ENCODE peak calls at places on chromosomes 11 and 22, in four cellular contexts. E is cardiac muscle cell, I is uterus, H is IMR-90. R is an unnamed sample.

GRCh38 chr11:779955-780532 is 2.8 kb upstream of the GATD1 start:
- DNase-seq in E (no peak), I (no peak), H (no peak), R (no peak)

GRCh38 chr11:63595296-63595695 is 18.9 kb downstream of the PLAAT3 start:
- DNase-seq in E (no peak), I (no peak), H (peak; percentile 56), R (no peak)

GRCh38 chr11:87061766-87062165 is 24.0 kb downstream of the TMEM135 start:
- DNase-seq in E (no peak), I (no peak), H (no peak), R (no peak)

GRCh38 chr11:64535811-64536210 is 55.2 kb upstream of the SLC22A12 start:
- DNase-seq in E (no peak), I (no peak), H (no peak), R (peak; percentile 39)

GRCh38 chr11:33660962-33661361 is 39.7 kb downstream of the C11orf91 start:
- DNase-seq in E (no peak), I (no peak), H (no peak), R (no peak)

GRCh38 chr22:46595545-46595944 is 24.6 kb upstream of the GRAMD4 start:
- DNase-seq in E (no peak), I (no peak), H (no peak), R (no peak)

GRCh38 chr11:17828311-17828751 is 93.8 kb downstream of the KCNC1 start:
- DNase-seq in E (no peak), I (peak; percentile 52), H (peak; percentile 59), R (no peak)

GRCh38 chr22:26364066-26365015 is 64.7 kb upstream of the ASPHD2 start:
- DNase-seq in E (peak; percentile 86), I (peak; percentile 31), H (peak; percentile 80), R (peak; percentile 68)

GRCh38 chr11:45045692-45046471 is 95.2 kb upstream of the TP53I11 start:
- DNase-seq in E (no peak), I (peak; percentile 38), H (peak; percentile 50), R (no peak)

GRCh38 chr11:1884123-1884415 is 7.6 kb downstream of the PRR33 start:
- DNase-seq in E (no peak), I (peak; percentile 13), H (no peak), R (no peak)

GRCh38 chr11:77819921-77820564 is 479 bp downstream of the RSF1 start:
- DNase-seq in E (peak; percentile 80), I (peak; percentile 51), H (peak; percentile 27), R (peak; percentile 84)

GRCh38 chr11:76768091-76769047 is 14.8 kb upstream of the TSKU start:
- DNase-seq in E (no peak), I (peak; percentile 79), H (no peak), R (peak; percentile 57)

GRCh38 chr22:45878901-45879551 is 97.9 kb downstream of the WNT7B start:
- DNase-seq in E (no peak), I (no peak), H (no peak), R (peak; percentile 66)

GRCh38 chr11:409008-409599 is 5.7 kb downstream of the SIGIRR start:
- DNase-seq in E (no peak), I (no peak), H (no peak), R (no peak)

GRCh38 chr11:111540921-111541208 is 345 bp downstream of the LAYN start:
- DNase-seq in E (no peak), I (no peak), H (no peak), R (no peak)

GRCh38 chr11:132895340-132895739 is 637.0 kb downstream of the OPCML start:
- DNase-seq in E (peak; percentile 29), I (no peak), H (peak; percentile 96), R (no peak)

GRCh38 chr11:86511086-86511551 is 136.4 kb downstream of the CCDC81 start:
- DNase-seq in E (no peak), I (no peak), H (peak; percentile 79), R (no peak)

GRCh38 chr11:67045314-67045713 is 11.3 kb upstream of the RHOD start:
- DNase-seq in E (no peak), I (no peak), H (peak; percentile 95), R (no peak)

GRCh38 chr11:17649261-17649660 is 70.1 kb upstream of the MYOD1 start:
- DNase-seq in E (no peak), I (no peak), H (no peak), R (peak; percentile 4)

GRCh38 chr22:36923458-36923784 is 10.0 kb downstream of the CSF2RB start:
- DNase-seq in E (no peak), I (no peak), H (no peak), R (peak; percentile 49)

GRCh38 chr11:92941676-92942571 is 27.5 kb upstream of the MTNR1B start:
- DNase-seq in E (peak; percentile 20), I (no peak), H (peak; percentile 50), R (peak; percentile 71)

GRCh38 chr11:69510471-69511357 is 29.3 kb downstream of the LINC01488 start:
- DNase-seq in E (no peak), I (peak; percentile 6), H (peak; percentile 72), R (peak; percentile 30)

GRCh38 chr22:36296690-36297089 is 43.8 kb downstream of the APOL1 start:
- DNase-seq in E (no peak), I (no peak), H (no peak), R (no peak)

GRCh38 chr11:120182790-120183491 is 27.9 kb upstream of the OAF start:
- DNase-seq in E (peak; percentile 74), I (peak; percentile 39), H (no peak), R (peak; percentile 71)

GRCh38 chr11:58832246-58832645 is 12.3 kb downstream of the GLYATL2 start:
- DNase-seq in E (no peak), I (no peak), H (no peak), R (no peak)

GRCh38 chr11:123235117-123235686 is 40.2 kb upstream of the CLMP start:
- DNase-seq in E (peak; percentile 34), I (peak; percentile 66), H (no peak), R (peak; percentile 49)

GRCh38 chr11:3972431-3972830 is 117.0 kb downstream of the STIM1 start:
- DNase-seq in E (no peak), I (no peak), H (no peak), R (no peak)

DNA sequence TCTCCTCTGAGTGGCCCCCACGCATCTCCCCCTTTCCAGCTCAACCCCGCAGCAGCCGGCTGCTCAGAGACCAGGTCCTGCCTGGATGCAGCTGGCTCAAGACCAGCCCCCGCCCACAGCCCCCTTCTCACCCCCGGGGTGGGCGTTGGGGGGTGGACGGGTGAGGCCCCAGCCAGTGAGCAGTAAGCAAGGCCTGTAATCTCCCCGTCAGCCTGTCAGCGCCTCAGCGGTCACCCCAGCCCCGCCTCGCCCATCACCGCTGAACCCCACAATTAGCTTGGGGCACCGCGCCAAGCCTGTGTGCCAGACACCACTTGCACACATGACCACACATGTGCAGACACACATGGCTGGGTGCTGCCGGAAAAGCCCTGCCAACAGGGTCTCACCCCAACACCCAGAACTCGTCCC is 5.9 kb downstream of the PLXNB2 start:
- DNase-seq in E (no peak), I (no peak), H (no peak), R (no peak)
- H3K4me3 ChIP-seq in E (no peak overlapping the region), I (no peak overlapping the region), H (no peak overlapping the region), R (no peak overlapping the region)

GRCh38 chr11:118956847-118957469 is 860 bp downstream of the UPK2 start:
- DNase-seq in E (no peak), I (no peak), H (no peak), R (no peak)
- H3K27me3 ChIP-seq in E (peaks cover 13% of the 10 kb centered on the region), I (no peaks in the 10 kb centered on the region), H (peaks cover 52% of the 10 kb centered on the region), R (peaks cover 4% of the 10 kb centered on the region)

DNA sequence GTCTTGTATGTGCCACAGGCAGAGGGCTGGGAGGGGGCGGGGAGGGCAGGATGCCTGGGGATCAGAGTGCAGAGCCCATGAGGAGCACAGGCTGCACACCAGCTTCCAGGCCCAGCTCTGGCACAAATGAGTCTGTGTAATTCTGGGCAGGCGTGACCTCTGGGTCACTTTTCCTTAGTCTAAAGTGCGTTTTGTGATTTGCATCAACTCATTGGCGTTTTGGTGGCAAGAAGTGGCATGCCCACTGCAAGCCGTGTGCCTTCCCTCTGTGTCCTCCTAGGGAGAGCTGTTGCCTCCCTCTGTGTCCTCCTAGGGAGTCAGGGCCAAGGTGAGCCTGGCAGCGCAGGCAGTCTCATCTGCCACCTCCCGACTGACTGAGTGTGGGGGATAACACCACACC is 17.2 kb downstream of the CHADL start:
- DNase-seq in E (no peak), I (no peak), H (no peak), R (no peak)
- H3K36me3 ChIP-seq in E (peaks cover 42% of the 10 kb centered on the region), I (no peaks in the 10 kb centered on the region), H (peaks cover 58% of the 10 kb centered on the region), R (peaks cover 26% of the 10 kb centered on the region)

GRCh38 chr11:65641233-65642013 is 3.5 kb downstream of the SIPA1 start:
- DNase-seq in E (no peak), I (no peak), H (no peak), R (no peak)
- H3K4me3 ChIP-seq in E (no peak overlapping the region), I (no peak overlapping the region), H (no peak overlapping the region), R (peak overlapping the region; percentile 6)

GRCh38 chr11:46333129-46333947 is 13.9 kb upstream of the DGKZ start:
- DNase-seq in E (no peak), I (no peak), H (no peak), R (peak; percentile 87)

GRCh38 chr11:46335858-46336600 is 11.2 kb upstream of the DGKZ start:
- DNase-seq in E (no peak), I (no peak), H (no peak), R (no peak)

GRCh38 chr11:46335271-46335670 is 12.0 kb upstream of the DGKZ start:
- DNase-seq in E (no peak), I (no peak), H (no peak), R (no peak)

GRCh38 chr11:46332568-46333128 is 14.6 kb upstream of the DGKZ start:
- DNase-seq in E (peak; percentile 67), I (no peak), H (no peak), R (peak; percentile 87)

DNA sequence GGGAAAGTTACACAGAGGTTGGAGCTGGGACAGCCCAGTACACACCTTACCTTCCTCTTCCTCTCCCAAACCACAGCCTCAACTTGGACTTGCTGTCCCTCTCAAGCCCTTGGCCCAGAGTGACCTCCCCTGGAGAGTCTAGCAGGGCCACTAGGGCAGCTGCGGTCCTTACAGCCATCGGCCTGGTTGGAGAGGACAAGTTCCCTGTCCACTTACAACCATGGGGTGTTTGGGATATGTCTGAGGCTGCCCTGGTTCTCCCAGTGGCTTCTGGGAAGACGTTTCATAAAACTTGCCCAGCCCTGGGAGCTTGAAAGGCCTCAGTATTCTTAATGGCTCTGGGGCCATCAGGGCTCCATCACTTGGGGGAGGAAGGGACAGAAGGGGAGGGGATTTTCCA is 13.1 kb upstream of the DGKZ start:
- DNase-seq in E (no peak), I (no peak), H (no peak), R (no peak)
- H3K27me3 ChIP-seq in E (peaks cover 4% of the 10 kb centered on the region), I (peaks cover 3% of the 10 kb centered on the region), H (peaks cover 51% of the 10 kb centered on the region), R (peaks cover 51% of the 10 kb centered on the region)